ENCODE peak calls at places on chromosomes 3 and 15, in five cellular contexts. One of them, this sample, is unnamed.

GRCh38 chr3:8984081-8984480 is 20.8 kb upstream of the RAD18 start:
- DNase-seq in activated T-helper 1 cell treated with Interleukin-2 at 50 U/mL for 16 hours: no peak
- DNase-seq in NCI-H69: no peak
- DNase-seq in NCI-H1092 treated with DMSO at 0.1 percent for 48 hours: no peak
- DNase-seq in stimulated activated CD8-positive, alpha-beta memory T cell treated with anti-CD3 and anti-CD28 coated beads, Interleukin-12 subunit alpha, Interleukin-12 subunit beta, amount 100 ng/mL, for 4 hours: no peak
- DNase-seq in this sample: no peak

GRCh38 chr3:63565220-63565619 is 87.3 kb upstream of the SNTN start:
- DNase-seq in activated T-helper 1 cell treated with Interleukin-2 at 50 U/mL for 16 hours: no peak
- DNase-seq in NCI-H1092 treated with DMSO at 0.1 percent for 48 hours: no peak
- DNase-seq in stimulated activated CD8-positive, alpha-beta memory T cell treated with anti-CD3 and anti-CD28 coated beads, Interleukin-12 subunit alpha, Interleukin-12 subunit beta, amount 100 ng/mL, for 4 hours: no peak
- DNase-seq in NCI-H69: no peak
- DNase-seq in this sample: no peak

GRCh38 chr15:74815121-74815933 is 2.7 kb downstream of the LMAN1L start:
- DNase-seq in stimulated activated CD8-positive, alpha-beta memory T cell treated with anti-CD3 and anti-CD28 coated beads, Interleukin-12 subunit alpha, Interleukin-12 subunit beta, amount 100 ng/mL, for 4 hours: no peak
- DNase-seq in NCI-H69: no peak
- DNase-seq in activated T-helper 1 cell treated with Interleukin-2 at 50 U/mL for 16 hours: no peak
- DNase-seq in NCI-H1092 treated with DMSO at 0.1 percent for 48 hours: no peak
- DNase-seq in this sample: no peak

GRCh38 chr15:87483468-87483867 is 773.1 kb downstream of the NTRK3 start:
- DNase-seq in NCI-H69: no peak
- DNase-seq in activated T-helper 1 cell treated with Interleukin-2 at 50 U/mL for 16 hours: no peak
- DNase-seq in stimulated activated CD8-positive, alpha-beta memory T cell treated with anti-CD3 and anti-CD28 coated beads, Interleukin-12 subunit alpha, Interleukin-12 subunit beta, amount 100 ng/mL, for 4 hours: no peak
- DNase-seq in NCI-H1092 treated with DMSO at 0.1 percent for 48 hours: no peak
- DNase-seq in this sample: no peak

GRCh38 chr3:151379083-151379734 is 5.3 kb downstream of the P2RY12 start:
- DNase-seq in NCI-H1092 treated with DMSO at 0.1 percent for 48 hours: no peak
- DNase-seq in stimulated activated CD8-positive, alpha-beta memory T cell treated with anti-CD3 and anti-CD28 coated beads, Interleukin-12 subunit alpha, Interleukin-12 subunit beta, amount 100 ng/mL, for 4 hours: no peak
- DNase-seq in activated T-helper 1 cell treated with Interleukin-2 at 50 U/mL for 16 hours: no peak
- DNase-seq in NCI-H69: peak; percentile 12
- DNase-seq in this sample: peak; percentile 53

GRCh38 chr3:149765762-149766334 is 13.6 kb upstream of the COMMD2 start:
- DNase-seq in NCI-H1092 treated with DMSO at 0.1 percent for 48 hours: peak; percentile 8
- DNase-seq in activated T-helper 1 cell treated with Interleukin-2 at 50 U/mL for 16 hours: no peak
- DNase-seq in NCI-H69: peak; percentile 15
- DNase-seq in stimulated activated CD8-positive, alpha-beta memory T cell treated with anti-CD3 and anti-CD28 coated beads, Interleukin-12 subunit alpha, Interleukin-12 subunit beta, amount 100 ng/mL, for 4 hours: no peak
- DNase-seq in this sample: peak; percentile 65

GRCh38 chr3:172106989-172107388 is 67.6 kb downstream of the FNDC3B start:
- DNase-seq in activated T-helper 1 cell treated with Interleukin-2 at 50 U/mL for 16 hours: peak; percentile 28
- DNase-seq in stimulated activated CD8-positive, alpha-beta memory T cell treated with anti-CD3 and anti-CD28 coated beads, Interleukin-12 subunit alpha, Interleukin-12 subunit beta, amount 100 ng/mL, for 4 hours: peak; percentile 40
- DNase-seq in NCI-H1092 treated with DMSO at 0.1 percent for 48 hours: no peak
- DNase-seq in NCI-H69: no peak
- DNase-seq in this sample: peak; percentile 96

GRCh38 chr3:126550488-126551051 is 8.2 kb downstream of the C3orf22 start:
- DNase-seq in stimulated activated CD8-positive, alpha-beta memory T cell treated with anti-CD3 and anti-CD28 coated beads, Interleukin-12 subunit alpha, Interleukin-12 subunit beta, amount 100 ng/mL, for 4 hours: no peak
- DNase-seq in activated T-helper 1 cell treated with Interleukin-2 at 50 U/mL for 16 hours: no peak
- DNase-seq in NCI-H69: peak; percentile 74
- DNase-seq in NCI-H1092 treated with DMSO at 0.1 percent for 48 hours: peak; percentile 77
- DNase-seq in this sample: no peak

GRCh38 chr3:178456942-178457341 is 79.3 kb upstream of the KCNMB2 start:
- DNase-seq in stimulated activated CD8-positive, alpha-beta memory T cell treated with anti-CD3 and anti-CD28 coated beads, Interleukin-12 subunit alpha, Interleukin-12 subunit beta, amount 100 ng/mL, for 4 hours: no peak
- DNase-seq in activated T-helper 1 cell treated with Interleukin-2 at 50 U/mL for 16 hours: no peak
- DNase-seq in NCI-H1092 treated with DMSO at 0.1 percent for 48 hours: no peak
- DNase-seq in NCI-H69: peak; percentile 63
- DNase-seq in this sample: no peak

GRCh38 chr15:38370079-38370478 is 83.8 kb upstream of the FAM98B start:
- DNase-seq in NCI-H1092 treated with DMSO at 0.1 percent for 48 hours: no peak
- DNase-seq in activated T-helper 1 cell treated with Interleukin-2 at 50 U/mL for 16 hours: no peak
- DNase-seq in NCI-H69: no peak
- DNase-seq in stimulated activated CD8-positive, alpha-beta memory T cell treated with anti-CD3 and anti-CD28 coated beads, Interleukin-12 subunit alpha, Interleukin-12 subunit beta, amount 100 ng/mL, for 4 hours: no peak
- DNase-seq in this sample: no peak

GRCh38 chr15:49044761-49045571 is 1.3 kb downstream of the SECISBP2L start:
- DNase-seq in activated T-helper 1 cell treated with Interleukin-2 at 50 U/mL for 16 hours: no peak
- DNase-seq in NCI-H1092 treated with DMSO at 0.1 percent for 48 hours: no peak
- DNase-seq in stimulated activated CD8-positive, alpha-beta memory T cell treated with anti-CD3 and anti-CD28 coated beads, Interleukin-12 subunit alpha, Interleukin-12 subunit beta, amount 100 ng/mL, for 4 hours: no peak
- DNase-seq in NCI-H69: no peak
- DNase-seq in this sample: peak; percentile 12

GRCh38 chr15:56754993-56755392 is 21.7 kb upstream of the ZNF280D start:
- DNase-seq in activated T-helper 1 cell treated with Interleukin-2 at 50 U/mL for 16 hours: no peak
- DNase-seq in NCI-H1092 treated with DMSO at 0.1 percent for 48 hours: no peak
- DNase-seq in NCI-H69: no peak
- DNase-seq in stimulated activated CD8-positive, alpha-beta memory T cell treated with anti-CD3 and anti-CD28 coated beads, Interleukin-12 subunit alpha, Interleukin-12 subunit beta, amount 100 ng/mL, for 4 hours: no peak
- DNase-seq in this sample: no peak

GRCh38 chr3:135084404-135084803 is 289.3 kb downstream of the EPHB1 start:
- DNase-seq in stimulated activated CD8-positive, alpha-beta memory T cell treated with anti-CD3 and anti-CD28 coated beads, Interleukin-12 subunit alpha, Interleukin-12 subunit beta, amount 100 ng/mL, for 4 hours: no peak
- DNase-seq in activated T-helper 1 cell treated with Interleukin-2 at 50 U/mL for 16 hours: no peak
- DNase-seq in NCI-H1092 treated with DMSO at 0.1 percent for 48 hours: no peak
- DNase-seq in NCI-H69: peak; percentile 12
- DNase-seq in this sample: no peak

GRCh38 chr15:96125681-96126080 is 204.8 kb upstream of the NR2F2 start:
- DNase-seq in NCI-H1092 treated with DMSO at 0.1 percent for 48 hours: no peak
- DNase-seq in NCI-H69: no peak
- DNase-seq in stimulated activated CD8-positive, alpha-beta memory T cell treated with anti-CD3 and anti-CD28 coated beads, Interleukin-12 subunit alpha, Interleukin-12 subunit beta, amount 100 ng/mL, for 4 hours: no peak
- DNase-seq in activated T-helper 1 cell treated with Interleukin-2 at 50 U/mL for 16 hours: no peak
- DNase-seq in this sample: no peak

GRCh38 chr15:23687143-23687470 is at the start of gene NDN:
- DNase-seq in NCI-H1092 treated with DMSO at 0.1 percent for 48 hours: no peak
- DNase-seq in stimulated activated CD8-positive, alpha-beta memory T cell treated with anti-CD3 and anti-CD28 coated beads, Interleukin-12 subunit alpha, Interleukin-12 subunit beta, amount 100 ng/mL, for 4 hours: no peak
- DNase-seq in activated T-helper 1 cell treated with Interleukin-2 at 50 U/mL for 16 hours: no peak
- DNase-seq in NCI-H69: no peak
- DNase-seq in this sample: no peak

GRCh38 chr3:173893066-173893465 is 495.5 kb downstream of the NLGN1 start:
- DNase-seq in activated T-helper 1 cell treated with Interleukin-2 at 50 U/mL for 16 hours: no peak
- DNase-seq in NCI-H69: no peak
- DNase-seq in NCI-H1092 treated with DMSO at 0.1 percent for 48 hours: no peak
- DNase-seq in stimulated activated CD8-positive, alpha-beta memory T cell treated with anti-CD3 and anti-CD28 coated beads, Interleukin-12 subunit alpha, Interleukin-12 subunit beta, amount 100 ng/mL, for 4 hours: no peak
- DNase-seq in this sample: no peak

GRCh38 chr15:58525926-58526538 is 94.2 kb downstream of the LIPC start:
- DNase-seq in NCI-H69: no peak
- DNase-seq in stimulated activated CD8-positive, alpha-beta memory T cell treated with anti-CD3 and anti-CD28 coated beads, Interleukin-12 subunit alpha, Interleukin-12 subunit beta, amount 100 ng/mL, for 4 hours: no peak
- DNase-seq in activated T-helper 1 cell treated with Interleukin-2 at 50 U/mL for 16 hours: no peak
- DNase-seq in NCI-H1092 treated with DMSO at 0.1 percent for 48 hours: no peak
- DNase-seq in this sample: no peak

GRCh38 chr3:24680214-24680967 is 185.7 kb upstream of the THRB start:
- DNase-seq in stimulated activated CD8-positive, alpha-beta memory T cell treated with anti-CD3 and anti-CD28 coated beads, Interleukin-12 subunit alpha, Interleukin-12 subunit beta, amount 100 ng/mL, for 4 hours: no peak
- DNase-seq in NCI-H69: peak; percentile 62
- DNase-seq in activated T-helper 1 cell treated with Interleukin-2 at 50 U/mL for 16 hours: no peak
- DNase-seq in NCI-H1092 treated with DMSO at 0.1 percent for 48 hours: peak; percentile 24
- DNase-seq in this sample: peak; percentile 73

GRCh38 chr15:71002321-71002720 is 109.7 kb downstream of the LRRC49 start:
- DNase-seq in NCI-H1092 treated with DMSO at 0.1 percent for 48 hours: no peak
- DNase-seq in activated T-helper 1 cell treated with Interleukin-2 at 50 U/mL for 16 hours: no peak
- DNase-seq in stimulated activated CD8-positive, alpha-beta memory T cell treated with anti-CD3 and anti-CD28 coated beads, Interleukin-12 subunit alpha, Interleukin-12 subunit beta, amount 100 ng/mL, for 4 hours: no peak
- DNase-seq in NCI-H69: no peak
- DNase-seq in this sample: no peak

GRCh38 chr3:101320475-101320874 is at the start of gene IMPG2:
- DNase-seq in activated T-helper 1 cell treated with Interleukin-2 at 50 U/mL for 16 hours: no peak
- DNase-seq in NCI-H1092 treated with DMSO at 0.1 percent for 48 hours: no peak
- DNase-seq in stimulated activated CD8-positive, alpha-beta memory T cell treated with anti-CD3 and anti-CD28 coated beads, Interleukin-12 subunit alpha, Interleukin-12 subunit beta, amount 100 ng/mL, for 4 hours: no peak
- DNase-seq in NCI-H69: no peak
- DNase-seq in this sample: no peak

GRCh38 chr3:147518465-147518864 is 109.3 kb downstream of the ZIC1 start:
- DNase-seq in activated T-helper 1 cell treated with Interleukin-2 at 50 U/mL for 16 hours: no peak
- DNase-seq in NCI-H69: no peak
- DNase-seq in stimulated activated CD8-positive, alpha-beta memory T cell treated with anti-CD3 and anti-CD28 coated beads, Interleukin-12 subunit alpha, Interleukin-12 subunit beta, amount 100 ng/mL, for 4 hours: no peak
- DNase-seq in NCI-H1092 treated with DMSO at 0.1 percent for 48 hours: no peak
- DNase-seq in this sample: peak; percentile 45

GRCh38 chr3:125087768-125088391 is 32.1 kb upstream of the HEG1 start:
- DNase-seq in stimulated activated CD8-positive, alpha-beta memory T cell treated with anti-CD3 and anti-CD28 coated beads, Interleukin-12 subunit alpha, Interleukin-12 subunit beta, amount 100 ng/mL, for 4 hours: no peak
- DNase-seq in activated T-helper 1 cell treated with Interleukin-2 at 50 U/mL for 16 hours: no peak
- DNase-seq in NCI-H1092 treated with DMSO at 0.1 percent for 48 hours: no peak
- DNase-seq in NCI-H69: no peak
- DNase-seq in this sample: no peak

GRCh38 chr15:96321422-96322391 is 8.8 kb upstream of the NR2F2 start:
- DNase-seq in NCI-H69: peak; percentile 45
- DNase-seq in NCI-H1092 treated with DMSO at 0.1 percent for 48 hours: no peak
- DNase-seq in stimulated activated CD8-positive, alpha-beta memory T cell treated with anti-CD3 and anti-CD28 coated beads, Interleukin-12 subunit alpha, Interleukin-12 subunit beta, amount 100 ng/mL, for 4 hours: no peak
- DNase-seq in activated T-helper 1 cell treated with Interleukin-2 at 50 U/mL for 16 hours: no peak
- DNase-seq in this sample: no peak

GRCh38 chr3:102114264-102114979 is 265.1 kb downstream of the NFKBIZ start:
- DNase-seq in activated T-helper 1 cell treated with Interleukin-2 at 50 U/mL for 16 hours: no peak
- DNase-seq in NCI-H1092 treated with DMSO at 0.1 percent for 48 hours: no peak
- DNase-seq in NCI-H69: no peak
- DNase-seq in stimulated activated CD8-positive, alpha-beta memory T cell treated with anti-CD3 and anti-CD28 coated beads, Interleukin-12 subunit alpha, Interleukin-12 subunit beta, amount 100 ng/mL, for 4 hours: no peak
- DNase-seq in this sample: peak; percentile 51

GRCh38 chr3:179681492-179682263 is 28.8 kb downstream of the USP13 start:
- DNase-seq in NCI-H1092 treated with DMSO at 0.1 percent for 48 hours: no peak
- DNase-seq in stimulated activated CD8-positive, alpha-beta memory T cell treated with anti-CD3 and anti-CD28 coated beads, Interleukin-12 subunit alpha, Interleukin-12 subunit beta, amount 100 ng/mL, for 4 hours: no peak
- DNase-seq in NCI-H69: no peak
- DNase-seq in activated T-helper 1 cell treated with Interleukin-2 at 50 U/mL for 16 hours: no peak
- DNase-seq in this sample: no peak

GRCh38 chr15:56371495-56372147 is 6.4 kb downstream of the TEX9 start:
- DNase-seq in stimulated activated CD8-positive, alpha-beta memory T cell treated with anti-CD3 and anti-CD28 coated beads, Interleukin-12 subunit alpha, Interleukin-12 subunit beta, amount 100 ng/mL, for 4 hours: no peak
- DNase-seq in NCI-H1092 treated with DMSO at 0.1 percent for 48 hours: no peak
- DNase-seq in NCI-H69: peak; percentile 59
- DNase-seq in activated T-helper 1 cell treated with Interleukin-2 at 50 U/mL for 16 hours: no peak
- DNase-seq in this sample: no peak